ENCODE peak calls at places on chromosomes 7 and 10, in ten cellular contexts. N is cortex of kidney; C is NCI-H187; M is dermis blood vessel endothelial cell; V is CD4-positive, alpha-beta T cell; W is NCI-H1436; Q is HTR-8/SVneo; J is stimulated activated CD4-positive, alpha-beta T cell treated with anti-CD3 and anti-CD28 coated beads, Interleukin-12 subunit alpha, Interleukin-12 subunit beta, amount 100 ng/mL, for 4 hours; S is activated CD4-positive, alpha-beta T cell treated with anti-CD3 and anti-CD28 coated beads, Interleukin-2, amount 10 ng/mL, durations not matched to agents 7 days and 5 days; A is cerebellum. O is an unnamed sample.

GRCh38 chr7:2560175-2560695 is 1.5 kb downstream of the IQCE start:
- DNase-seq in N (no peak), C (no peak), M (no peak), V (no peak), W (no peak), Q (no peak), J (no peak), S (no peak), A (no peak), O (no peak)

GRCh38 chr7:45985902-45986301 is 64.8 kb upstream of the IGFBP3 start:
- DNase-seq in N (no peak), C (no peak), M (no peak), V (no peak), W (no peak), Q (no peak), J (no peak), S (no peak), A (no peak), O (no peak)

GRCh38 chr7:18119985-18120384 is 92.3 kb upstream of the PRPS1L1 start:
- DNase-seq in N (no peak), C (no peak), M (peak), V (no peak), W (no peak), Q (no peak), J (no peak), S (no peak), A (no peak), O (no peak)

GRCh38 chr7:65955718-65956117 is 26.3 kb downstream of the GUSB start:
- DNase-seq in N (no peak), C (no peak), M (no peak), V (no peak), W (no peak), Q (no peak), J (no peak), S (no peak), A (no peak), O (no peak)

GRCh38 chr7:13117103-13117502 is 429.7 kb downstream of the ARL4A start:
- DNase-seq in N (no peak), C (no peak), M (peak), V (no peak), W (no peak), Q (peak), J (no peak), S (no peak), A (no peak), O (no peak)

GRCh38 chr7:29343379-29343778 is 148.8 kb downstream of the CHN2 start:
- DNase-seq in N (no peak), C (no peak), M (no peak), V (no peak), W (no peak), Q (no peak), J (no peak), S (peak), A (no peak), O (no peak)

GRCh38 chr7:133822816-133823552 is 304.2 kb upstream of the LRGUK start:
- DNase-seq in N (no peak), C (no peak), M (no peak), V (no peak), W (no peak), Q (no peak), J (no peak), S (no peak), A (no peak), O (no peak)

GRCh38 chr7:101494602-101495329 is 132.1 kb downstream of the COL26A1 start:
- DNase-seq in N (no peak), C (no peak), M (no peak), V (no peak), W (no peak), Q (no peak), J (no peak), S (no peak), A (no peak), O (no peak)

GRCh38 chr7:11458736-11459483 is 373.1 kb downstream of the THSD7A start:
- DNase-seq in N (no peak), C (no peak), M (peak), V (no peak), W (no peak), Q (no peak), J (no peak), S (no peak), A (no peak), O (no peak)

GRCh38 chr10:31554556-31554955 is 235.5 kb downstream of the ZEB1 start:
- DNase-seq in N (no peak), C (no peak), M (no peak), V (no peak), W (no peak), Q (no peak), J (no peak), S (no peak), A (no peak), O (no peak)

GRCh38 chr7:157904211-157904865 is 567.5 kb downstream of the DNAJB6 start:
- DNase-seq in N (no peak), C (no peak), M (no peak), V (no peak), W (no peak), Q (no peak), J (no peak), S (peak), A (no peak), O (peak)

GRCh38 chr10:108039821-108040584 is 875.5 kb upstream of the SORCS1 start:
- DNase-seq in N (no peak), C (no peak), M (no peak), V (no peak), W (no peak), Q (no peak), J (no peak), S (no peak), A (no peak), O (peak)

GRCh38 chr10:78754269-78755074 is 314.3 kb upstream of the ZMIZ1 start:
- DNase-seq in N (no peak), C (no peak), M (peak), V (no peak), W (no peak), Q (no peak), J (no peak), S (no peak), A (no peak), O (no peak)

GRCh38 chr10:100528885-100529472 is 692 bp downstream of the NDUFB8 start:
- DNase-seq in N (no peak), C (peak), M (peak), V (no peak), W (peak), Q (no peak), J (no peak), S (no peak), A (no peak), O (no peak)